ENCODE peak calls at places on chromosomes 4 and X, in eight cellular contexts. One of them, this sample, is unnamed.

GRCh38 chr4:8117278-8117682 is 41.3 kb downstream of the ABLIM2 start:
- DNase-seq in stimulated activated CD8-positive, alpha-beta memory T cell treated with anti-CD3 and anti-CD28 coated beads, Interleukin-4, amount 100 ng/mL, for 24 hours: peak
- DNase-seq in activated T-cell treated with anti-CD3 and anti-CD28 coated beads for 4 hours: peak
- DNase-seq in DMS53: peak
- DNase-seq in amniotic stem cell: no peak
- DNase-seq in NCI-H2081 treated with DMSO at 0.1 percent for 48 hours: no peak
- DNase-seq in heart left ventricle: peak
- DNase-seq in T follicular helper cell: peak
- DNase-seq in this sample: peak

GRCh38 chrX:38880460-38880859 is 79.2 kb downstream of the MID1IP1 start:
- DNase-seq in stimulated activated CD8-positive, alpha-beta memory T cell treated with anti-CD3 and anti-CD28 coated beads, Interleukin-4, amount 100 ng/mL, for 24 hours: no peak
- DNase-seq in activated T-cell treated with anti-CD3 and anti-CD28 coated beads for 4 hours: no peak
- DNase-seq in DMS53: peak
- DNase-seq in amniotic stem cell: no peak
- DNase-seq in NCI-H2081 treated with DMSO at 0.1 percent for 48 hours: no peak
- DNase-seq in heart left ventricle: no peak
- DNase-seq in T follicular helper cell: no peak
- DNase-seq in this sample: peak

GRCh38 chrX:13719192-13719856 is 15.1 kb downstream of the TRAPPC2 start:
- DNase-seq in stimulated activated CD8-positive, alpha-beta memory T cell treated with anti-CD3 and anti-CD28 coated beads, Interleukin-4, amount 100 ng/mL, for 24 hours: no peak
- DNase-seq in activated T-cell treated with anti-CD3 and anti-CD28 coated beads for 4 hours: no peak
- DNase-seq in DMS53: no peak
- DNase-seq in amniotic stem cell: no peak
- DNase-seq in NCI-H2081 treated with DMSO at 0.1 percent for 48 hours: no peak
- DNase-seq in heart left ventricle: no peak
- DNase-seq in T follicular helper cell: no peak
- DNase-seq in this sample: no peak

GRCh38 chrX:54029543-54030143 is 14.6 kb downstream of the PHF8 start:
- DNase-seq in stimulated activated CD8-positive, alpha-beta memory T cell treated with anti-CD3 and anti-CD28 coated beads, Interleukin-4, amount 100 ng/mL, for 24 hours: no peak
- DNase-seq in activated T-cell treated with anti-CD3 and anti-CD28 coated beads for 4 hours: no peak
- DNase-seq in DMS53: peak
- DNase-seq in amniotic stem cell: no peak
- DNase-seq in NCI-H2081 treated with DMSO at 0.1 percent for 48 hours: peak
- DNase-seq in heart left ventricle: no peak
- DNase-seq in T follicular helper cell: no peak
- DNase-seq in this sample: no peak

GRCh38 chr4:77631276-77631675 is 25.7 kb downstream of the CXCL13 start:
- DNase-seq in stimulated activated CD8-positive, alpha-beta memory T cell treated with anti-CD3 and anti-CD28 coated beads, Interleukin-4, amount 100 ng/mL, for 24 hours: no peak
- DNase-seq in activated T-cell treated with anti-CD3 and anti-CD28 coated beads for 4 hours: no peak
- DNase-seq in DMS53: no peak
- DNase-seq in amniotic stem cell: no peak
- DNase-seq in NCI-H2081 treated with DMSO at 0.1 percent for 48 hours: no peak
- DNase-seq in heart left ventricle: no peak
- DNase-seq in T follicular helper cell: no peak
- DNase-seq in this sample: peak

GRCh38 chr4:185011408-185011807 is 6.9 kb upstream of the HELT start:
- DNase-seq in stimulated activated CD8-positive, alpha-beta memory T cell treated with anti-CD3 and anti-CD28 coated beads, Interleukin-4, amount 100 ng/mL, for 24 hours: peak
- DNase-seq in activated T-cell treated with anti-CD3 and anti-CD28 coated beads for 4 hours: peak
- DNase-seq in DMS53: peak
- DNase-seq in amniotic stem cell: no peak
- DNase-seq in NCI-H2081 treated with DMSO at 0.1 percent for 48 hours: no peak
- DNase-seq in heart left ventricle: no peak
- DNase-seq in T follicular helper cell: no peak
- DNase-seq in this sample: peak

GRCh38 chr4:76969941-76970529 is 20.5 kb downstream of the SEPTIN11 start:
- DNase-seq in stimulated activated CD8-positive, alpha-beta memory T cell treated with anti-CD3 and anti-CD28 coated beads, Interleukin-4, amount 100 ng/mL, for 24 hours: no peak
- DNase-seq in activated T-cell treated with anti-CD3 and anti-CD28 coated beads for 4 hours: no peak
- DNase-seq in DMS53: peak
- DNase-seq in amniotic stem cell: no peak
- DNase-seq in NCI-H2081 treated with DMSO at 0.1 percent for 48 hours: no peak
- DNase-seq in heart left ventricle: no peak
- DNase-seq in T follicular helper cell: no peak
- DNase-seq in this sample: no peak

GRCh38 chr4:65482410-65482809 is 187.9 kb downstream of the EPHA5 start:
- DNase-seq in stimulated activated CD8-positive, alpha-beta memory T cell treated with anti-CD3 and anti-CD28 coated beads, Interleukin-4, amount 100 ng/mL, for 24 hours: no peak
- DNase-seq in activated T-cell treated with anti-CD3 and anti-CD28 coated beads for 4 hours: no peak
- DNase-seq in DMS53: peak
- DNase-seq in amniotic stem cell: no peak
- DNase-seq in NCI-H2081 treated with DMSO at 0.1 percent for 48 hours: no peak
- DNase-seq in heart left ventricle: no peak
- DNase-seq in T follicular helper cell: no peak
- DNase-seq in this sample: peak

GRCh38 chr4:58936436-58936835 is 1826.3 kb upstream of the IGFBP7 start:
- DNase-seq in stimulated activated CD8-positive, alpha-beta memory T cell treated with anti-CD3 and anti-CD28 coated beads, Interleukin-4, amount 100 ng/mL, for 24 hours: no peak
- DNase-seq in activated T-cell treated with anti-CD3 and anti-CD28 coated beads for 4 hours: no peak
- DNase-seq in DMS53: no peak
- DNase-seq in amniotic stem cell: no peak
- DNase-seq in NCI-H2081 treated with DMSO at 0.1 percent for 48 hours: no peak
- DNase-seq in heart left ventricle: no peak
- DNase-seq in T follicular helper cell: no peak
- DNase-seq in this sample: no peak